ENCODE peak calls at places on chromosome 18, in eight cellular contexts. X is adrenal gland, U is HL-60, N is fibroblast of mammary gland, W is epithelial cell of esophagus, C is cardiac fibroblast, L is K562, O is PC-9. T is an unnamed sample.

GRCh38 chr18:54780285-54780861 is 47.9 kb upstream of the RAB27B start:
- DNase-seq in X (no peak), U (no peak), N (no peak), O (no peak), W (no peak), L (no peak), C (no peak), T (no peak)

GRCh38 chr18:6960656-6961055 is 156.9 kb downstream of the LAMA1 start:
- DNase-seq in O (no peak), C (peak; percentile 16), U (no peak), W (peak; percentile 76), X (no peak), L (no peak), N (peak; percentile 41), T (no peak)

GRCh38 chr18:54357082-54357659 is 487 bp downstream of the STARD6 start:
- DNase-seq in O (no peak), N (no peak), X (no peak), U (peak; percentile 9), W (peak; percentile 33), C (peak; percentile 2), L (no peak), T (no peak)

GRCh38 chr18:24160086-24160485 is 21.2 kb downstream of the CABYR start:
- DNase-seq in X (no peak), N (no peak), U (no peak), W (no peak), C (no peak), L (no peak), O (peak; percentile 75), T (no peak)

GRCh38 chr18:68985172-68985820 is 187.4 kb downstream of the CCDC102B start:
- DNase-seq in C (no peak), X (no peak), N (no peak), U (no peak), O (no peak), W (no peak), L (no peak), T (no peak)

GRCh38 chr18:26656401-26656943 is 108.1 kb upstream of the KCTD1 start:
- DNase-seq in W (no peak), U (no peak), N (no peak), O (no peak), C (no peak), L (no peak), X (no peak), T (no peak)

GRCh38 chr18:12310762-12311161 is 2.7 kb downstream of the TUBB6 start:
- DNase-seq in W (no peak), C (no peak), L (peak; percentile 2), O (no peak), X (no peak), N (no peak), U (no peak), T (no peak)

GRCh38 chr18:36963464-36963863 is 134.5 kb downstream of the KIAA1328 start:
- DNase-seq in X (no peak), U (no peak), C (no peak), O (no peak), L (no peak), W (no peak), N (no peak), T (no peak)

GRCh38 chr18:32368170-32368569 is 102.5 kb downstream of the GAREM1 start:
- DNase-seq in L (no peak), W (peak; percentile 76), X (no peak), O (peak; percentile 48), N (peak; percentile 63), U (no peak), C (no peak), T (no peak)

GRCh38 chr18:48517048-48517447 is 21.8 kb upstream of the CTIF start:
- DNase-seq in U (no peak), X (no peak), L (no peak), O (no peak), C (no peak), N (no peak), W (no peak), T (no peak)

GRCh38 chr18:64983497-64984238 is 767.1 kb upstream of the CDH7 start:
- DNase-seq in X (no peak), W (no peak), O (no peak), L (no peak), C (no peak), U (no peak), N (no peak), T (no peak)

GRCh38 chr18:12839526-12840196 is 44.4 kb downstream of the PTPN2 start:
- DNase-seq in O (no peak), W (peak; percentile 49), C (peak; percentile 67), U (peak; percentile 65), N (peak; percentile 58), L (no peak), X (peak; percentile 18), T (no peak)

GRCh38 chr18:10127721-10128120 is 213.9 kb downstream of the VAPA start:
- DNase-seq in U (no peak), L (no peak), X (no peak), O (no peak), W (no peak), C (no peak), N (no peak), T (no peak)

GRCh38 chr18:72407048-72407447 is 137.1 kb downstream of the CBLN2 start:
- DNase-seq in N (no peak), L (no peak), W (no peak), C (no peak), U (no peak), O (no peak), X (no peak), T (no peak)

GRCh38 chr18:13217466-13217961 is 1.0 kb upstream of the LDLRAD4 start:
- DNase-seq in W (peak; percentile 27), O (no peak), N (peak; percentile 7), C (peak; percentile 19), X (peak; percentile 69), U (peak; percentile 50), L (peak; percentile 27), T (peak; percentile 84)

GRCh38 chr18:8232791-8233190 is 376.4 kb upstream of the RAB12 start:
- DNase-seq in C (no peak), L (no peak), U (no peak), N (no peak), O (peak; percentile 61), W (no peak), X (no peak), T (no peak)

GRCh38 chr18:44181951-44182350 is 498.7 kb upstream of the SETBP1 start:
- DNase-seq in C (no peak), N (peak; percentile 48), L (no peak), X (no peak), W (peak; percentile 71), O (no peak), U (no peak), T (no peak)

GRCh38 chr18:5817821-5818220 is 77.5 kb downstream of the TMEM200C start:
- DNase-seq in X (no peak), O (no peak), L (no peak), C (no peak), W (no peak), U (no peak), N (no peak), T (no peak)

GRCh38 chr18:7021994-7022840 is 95.4 kb downstream of the LAMA1 start:
- DNase-seq in O (peak; percentile 60), C (peak; percentile 21), U (peak; percentile 48), N (peak; percentile 49), L (peak; percentile 50), X (peak; percentile 22), W (peak; percentile 84), T (no peak)

GRCh38 chr18:65768379-65768778 is 17.6 kb downstream of the CDH7 start:
- DNase-seq in N (no peak), O (no peak), U (no peak), L (no peak), W (peak; percentile 5), C (no peak), X (no peak), T (no peak)

DNA sequence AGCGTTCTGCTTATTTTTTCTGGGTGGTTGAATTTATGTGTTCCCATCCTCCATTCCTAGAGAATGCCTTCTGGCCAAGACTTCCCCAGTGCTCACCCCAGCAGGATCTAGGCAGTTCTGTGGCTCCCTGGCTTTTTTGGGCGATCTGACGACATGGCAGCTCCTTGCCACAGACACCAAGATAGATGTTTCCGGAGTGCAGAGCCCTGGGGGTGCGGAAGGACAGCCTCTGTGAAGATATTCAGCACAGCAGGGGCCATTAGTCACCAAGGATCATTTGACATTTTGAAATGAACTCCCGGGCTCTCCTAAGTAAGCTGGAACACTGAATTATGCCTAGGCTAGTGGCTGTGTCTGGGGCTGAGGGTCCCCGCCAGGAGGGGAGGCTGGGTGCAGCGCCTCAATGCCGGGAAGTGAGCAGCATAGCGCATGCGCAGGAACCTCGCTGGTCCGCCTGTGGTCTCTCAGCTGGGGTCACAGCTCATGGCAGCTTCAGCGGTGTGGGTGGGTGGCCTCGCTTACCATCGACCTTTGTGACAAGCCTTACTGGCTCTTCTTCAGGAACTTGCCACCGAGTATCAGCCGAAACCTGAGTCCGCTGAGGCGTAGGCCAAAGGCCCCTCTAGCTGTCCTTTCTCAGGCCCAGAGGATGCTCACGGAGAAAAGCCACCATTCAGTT is 60.3 kb downstream of the MEX3C start:
- DNase-seq in U (no peak), N (no peak), C (no peak), L (no peak), W (no peak), O (peak; percentile 84), X (no peak), T (no peak)
- H3K4me3 ChIP-seq in U (no peak overlapping the region), N (no peak overlapping the region), C (no peak overlapping the region), L (no peak overlapping the region), W (no peak overlapping the region), O (no peak overlapping the region), X (no peak overlapping the region), T (no peak overlapping the region)

GRCh38 chr18:62802523-62802922 is 87.2 kb downstream of the PHLPP1 start:
- DNase-seq in W (peak; percentile 27), O (no peak), N (peak; percentile 36), X (no peak), C (peak; percentile 37), L (no peak), U (no peak), T (no peak)
- TF ChIP-seq CTCF in W (peak; percentile 35), O (no peak), N (peak; percentile 39), X (no peak), C (peak; percentile 8), L (no peak), U (no peak), T (no peak)

DNA sequence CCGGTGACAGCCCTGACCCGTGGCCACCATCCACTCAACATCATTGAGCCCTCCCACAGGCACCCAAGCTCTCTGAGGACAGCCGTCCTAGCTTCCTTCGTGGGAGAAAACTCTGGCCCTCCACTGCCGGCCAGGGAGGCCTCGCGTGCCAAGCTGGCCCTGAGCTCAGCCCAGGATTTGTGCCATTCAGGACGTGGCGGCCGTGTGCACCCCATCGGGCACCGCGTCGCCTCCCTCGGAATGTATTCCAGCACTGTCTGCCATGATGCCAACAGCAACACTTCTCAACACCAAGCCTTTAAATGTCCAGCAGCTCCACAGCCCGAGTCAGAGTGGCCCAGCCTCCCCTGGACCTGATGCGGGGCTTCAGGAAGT is 35.7 kb downstream of the ZNF516 start:
- DNase-seq in C (no peak), N (no peak), U (no peak), O (no peak), W (no peak), X (peak; percentile 17), L (no peak), T (no peak)
- H3K4me3 ChIP-seq in C (no peak overlapping the region), N (peak overlapping the region; percentile 22), U (no peak overlapping the region), O (no peak overlapping the region), W (no peak overlapping the region), X (no peak overlapping the region), L (no peak overlapping the region), T (peak overlapping the region; percentile 57)

GRCh38 chr18:30888344-30888743 is 154.2 kb downstream of the DSC3 start:
- DNase-seq in N (no peak), W (no peak), X (no peak), U (no peak), O (no peak), C (no peak), L (no peak), T (no peak)

GRCh38 chr18:30886998-30887397 is 155.5 kb downstream of the DSC3 start:
- DNase-seq in C (no peak), O (no peak), U (no peak), W (no peak), L (no peak), N (no peak), X (no peak), T (no peak)

GRCh38 chr18:30889582-30890301 is 152.8 kb downstream of the DSC3 start:
- DNase-seq in X (no peak), W (peak; percentile 46), U (no peak), C (peak; percentile 6), O (no peak), L (no peak), N (no peak), T (no peak)
- TF ChIP-seq CTCF in X (no peak), W (peak; percentile 63), U (no peak), C (peak; percentile 3), O (no peak), L (peak; percentile 47), N (no peak), T (no peak)